ENCODE peak calls at places on chromosomes 12 and 14, in four cellular contexts. M, P, I and L are unnamed samples.
A peak's percentile ranks its signal among the peaks of the same experiment; 100 is the strongest.

GRCh38 chr14:38145142-38145541 is 62.6 kb upstream of the SSTR1 start:
- DNase-seq in M (no peak), I (no peak), P (no peak), L (no peak)

GRCh38 chr12:2101798-2102197 is 49.0 kb downstream of the CACNA1C start:
- DNase-seq in P (no peak), I (no peak), M (no peak), L (no peak)

GRCh38 chr12:32561931-32562341 is 117.2 kb upstream of the DNM1L start:
- DNase-seq in I (no peak), M (no peak), P (no peak), L (no peak)

GRCh38 chr14:90816686-90817436 is 631 bp upstream of the TTC7B start:
- DNase-seq in M (no peak), P (no peak), I (no peak), L (no peak)

GRCh38 chr14:88895116-88895515 is 70.7 kb downstream of the TTC8 start:
- DNase-seq in I (peak; percentile 92), M (no peak), P (no peak), L (no peak)

GRCh38 chr14:92439551-92440344 is 73.8 kb upstream of the RIN3 start:
- DNase-seq in I (no peak), P (no peak), M (no peak), L (peak; percentile 31)

GRCh38 chr12:48028541-48029400 is 24.5 kb upstream of the COL2A1 start:
- DNase-seq in P (no peak), I (no peak), M (no peak), L (no peak)

GRCh38 chr14:106807493-106807892 is 1281.1 kb downstream of the TMEM121 start:
- DNase-seq in I (no peak), M (no peak), P (no peak), L (no peak)

GRCh38 chr14:48391661-48392060 is 716.3 kb upstream of the MDGA2 start:
- DNase-seq in P (no peak), I (no peak), M (no peak), L (no peak)
- TF ChIP-seq EZH2phosphoT487 in P (no peak), I (no peak), M (no peak), L (no peak)

GRCh38 chr14:74977901-74978385 is 22.5 kb upstream of the PGF start:
- DNase-seq in M (no peak), P (no peak), I (no peak), L (no peak)
- TF ChIP-seq CTCF in M (no peak), P (no peak), I (no peak), L (no peak)

DNA sequence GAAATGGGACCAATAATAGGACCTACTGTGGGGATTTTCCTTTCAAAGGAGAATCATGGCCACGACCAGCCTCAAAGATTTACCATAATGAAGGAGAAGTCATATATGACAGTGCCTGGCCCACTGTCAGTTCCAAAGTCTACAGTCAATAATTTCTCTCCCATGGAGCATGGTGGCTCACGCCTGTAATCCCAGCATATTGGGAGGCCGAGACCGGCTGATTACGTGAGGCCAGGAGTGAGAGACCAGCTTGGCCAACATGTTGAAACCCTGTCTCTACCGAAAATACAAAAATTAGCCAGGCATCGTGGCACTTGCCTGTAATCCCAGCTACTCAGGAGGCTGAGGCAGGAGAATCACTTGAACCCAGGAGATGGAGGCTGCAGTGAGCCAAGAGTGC is 13.8 kb downstream of the IRF2BPL start:
- DNase-seq in M (no peak), P (no peak), I (no peak), L (no peak)
- H3K9me2 ChIP-seq in M (no peaks in the 10 kb centered on the region), P (no peaks in the 10 kb centered on the region), I (no peaks in the 10 kb centered on the region), L (no peaks in the 10 kb centered on the region)

GRCh38 chr12:69897744-69898143 is 72.7 kb downstream of the MYRFL start:
- DNase-seq in I (peak; percentile 64), P (no peak), M (peak; percentile 51), L (no peak)

GRCh38 chr12:69901141-69901900 is 76.3 kb downstream of the MYRFL start:
- DNase-seq in M (no peak), I (peak; percentile 7), P (no peak), L (no peak)

GRCh38 chr12:69896653-69897381 is 71.8 kb downstream of the MYRFL start:
- DNase-seq in I (no peak), M (peak; percentile 79), P (no peak), L (no peak)

GRCh38 chr12:69900720-69901131 is 75.7 kb downstream of the MYRFL start:
- DNase-seq in I (peak; percentile 86), M (peak; percentile 94), P (peak; percentile 29), L (peak; percentile 92)

GRCh38 chr12:69898236-69898635 is 73.2 kb downstream of the MYRFL start:
- DNase-seq in M (no peak), P (no peak), I (no peak), L (no peak)
- TF ChIP-seq EZH2phosphoT487 in M (no peak), P (no peak), I (no peak), L (no peak)

DNA sequence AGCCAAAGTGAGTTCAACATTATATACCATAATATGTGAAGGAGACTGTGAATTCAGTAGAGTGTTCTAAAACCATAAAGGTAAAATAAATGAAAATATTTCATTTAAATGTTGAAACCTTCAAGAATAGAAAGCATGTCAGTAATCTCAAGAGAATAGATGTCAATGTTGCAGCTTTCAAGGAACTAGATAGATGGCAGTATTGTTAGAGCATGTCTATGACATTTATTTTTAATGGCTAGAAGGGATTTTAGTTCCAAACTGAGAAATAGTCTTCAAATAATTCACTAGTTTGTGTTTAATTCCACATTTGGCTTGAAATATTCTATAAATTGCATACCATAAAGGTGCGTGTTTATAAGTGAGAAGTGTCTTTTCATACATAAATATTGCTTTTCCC is 326.5 kb downstream of the FLRT2 start:
- DNase-seq in M (peak; percentile 30), P (no peak), I (no peak), L (no peak)
- TF ChIP-seq CTCF in M (peak; percentile 50), P (peak; percentile 45), I (peak; percentile 31), L (peak; percentile 57)